ENCODE peak calls at places on chromosomes 12 and 14, in five cellular contexts. G, F, V, Q and X are unnamed samples.

GRCh38 chr12:42090899-42091298 is 53.8 kb downstream of the GXYLT1 start:
- DNase-seq in Q (no peak), V (no peak), G (no peak), F (no peak), X (peak)

GRCh38 chr12:57233357-57234232 is 4.1 kb downstream of the SHMT2 start:
- DNase-seq in Q (no peak), V (no peak), G (no peak), F (no peak), X (no peak)

GRCh38 chr12:93441111-93441616 is 583 bp downstream of the UBE2N start:
- DNase-seq in F (no peak), Q (no peak), G (peak), V (no peak), X (peak)

GRCh38 chr12:93347054-93347786 is 30.5 kb upstream of the NUDT4 start:
- DNase-seq in F (no peak), Q (no peak), V (no peak), G (peak), X (no peak)

GRCh38 chr12:71746983-71747611 is 7.6 kb upstream of the RAB21 start:
- DNase-seq in Q (peak), G (peak), F (no peak), V (no peak), X (peak)

GRCh38 chr14:21428930-21429329 is 27.0 kb downstream of the CHD8 start:
- DNase-seq in F (no peak), V (no peak), Q (no peak), G (no peak), X (no peak)

GRCh38 chr12:117333331-117334000 is 28.0 kb downstream of the NOS1 start:
- DNase-seq in G (peak), Q (no peak), F (no peak), V (no peak), X (no peak)

GRCh38 chr12:57554897-57555296 is 5.1 kb downstream of the KIF5A start:
- DNase-seq in F (no peak), G (no peak), Q (no peak), V (no peak), X (no peak)

GRCh38 chr14:55077155-55077554 is 25.7 kb downstream of the MAPK1IP1L start:
- DNase-seq in V (no peak), Q (peak), G (no peak), F (no peak), X (peak)

GRCh38 chr12:65171870-65172269 is 2.5 kb downstream of the LEMD3 start:
- DNase-seq in G (no peak), Q (no peak), F (no peak), V (no peak), X (no peak)

GRCh38 chr14:35140718-35141581 is 18.6 kb downstream of the PRORP start:
- DNase-seq in F (no peak), V (no peak), Q (no peak), G (peak), X (peak)

GRCh38 chr12:51823875-51824565 is 24.5 kb downstream of the FIGNL2 start:
- DNase-seq in F (no peak), V (no peak), G (peak), Q (peak), X (peak)

GRCh38 chr12:11668611-11669010 is 19.1 kb downstream of the ETV6 start:
- DNase-seq in V (no peak), G (no peak), F (no peak), Q (no peak), X (no peak)

GRCh38 chr14:105200641-105201040 is 19.5 kb upstream of the NUDT14 start:
- DNase-seq in Q (no peak), V (no peak), G (no peak), F (no peak), X (no peak)

GRCh38 chr12:112945515-112945914 is 7.2 kb downstream of the OAS3 start:
- DNase-seq in F (no peak), V (no peak), G (no peak), Q (no peak), X (no peak)

GRCh38 chr14:21090194-21090939 is 8.1 kb downstream of the ZNF219 start:
- DNase-seq in V (no peak), F (no peak), Q (no peak), G (peak), X (peak)

GRCh38 chr12:62403031-62403430 is 63.6 kb upstream of the MON2 start:
- DNase-seq in F (no peak), G (no peak), V (no peak), Q (no peak), X (no peak)

GRCh38 chr14:56160058-56160457 is 41.8 kb downstream of the PELI2 start:
- DNase-seq in G (no peak), F (no peak), Q (no peak), V (no peak), X (no peak)

GRCh38 chr14:34030864-34031263 is 80.0 kb upstream of the EGLN3 start:
- DNase-seq in G (peak), F (no peak), Q (no peak), V (no peak), X (no peak)

GRCh38 chr12:50234347-50234746 is 49.0 kb downstream of the LIMA1 start:
- DNase-seq in F (no peak), V (no peak), Q (peak), G (no peak), X (peak)

GRCh38 chr14:33693237-33693636 is 257.6 kb downstream of the EGLN3 start:
- DNase-seq in V (no peak), Q (no peak), F (no peak), G (no peak), X (no peak)

GRCh38 chr14:100440758-100441203 is 117.6 kb downstream of the SLC25A47 start:
- DNase-seq in Q (no peak), V (no peak), G (peak), F (no peak), X (no peak)

GRCh38 chr14:100441271-100441947 is 118.3 kb downstream of the SLC25A47 start:
- DNase-seq in Q (no peak), F (no peak), V (no peak), G (no peak), X (no peak)

GRCh38 chr14:100439781-100440180 is 116.6 kb downstream of the SLC25A47 start:
- DNase-seq in G (no peak), Q (no peak), F (no peak), V (no peak), X (peak)

GRCh38 chr14:100438678-100439592 is 115.8 kb downstream of the SLC25A47 start:
- DNase-seq in Q (peak), G (no peak), V (no peak), F (peak), X (no peak)

GRCh38 chr14:100440207-100440631 is 117.1 kb downstream of the SLC25A47 start:
- DNase-seq in F (peak), Q (no peak), G (peak), V (no peak), X (peak)
- TF ChIP-seq CTCF in F (peak), Q (peak), G (peak), V (peak), X (peak)

GRCh38 chr14:51019089-51019488 is 74.8 kb upstream of the PYGL start:
- DNase-seq in F (no peak), G (no peak), Q (no peak), V (no peak), X (no peak)

GRCh38 chr14:51020024-51020710 is 74.7 kb downstream of the TRIM9 start:
- DNase-seq in Q (no peak), F (no peak), V (no peak), G (peak), X (no peak)

GRCh38 chr14:51014625-51015024 is 70.3 kb upstream of the PYGL start:
- DNase-seq in Q (no peak), V (no peak), G (no peak), F (no peak), X (no peak)

GRCh38 chr14:51022769-51023168 is 72.1 kb downstream of the TRIM9 start:
- DNase-seq in Q (no peak), F (no peak), V (no peak), G (no peak), X (no peak)

DNA sequence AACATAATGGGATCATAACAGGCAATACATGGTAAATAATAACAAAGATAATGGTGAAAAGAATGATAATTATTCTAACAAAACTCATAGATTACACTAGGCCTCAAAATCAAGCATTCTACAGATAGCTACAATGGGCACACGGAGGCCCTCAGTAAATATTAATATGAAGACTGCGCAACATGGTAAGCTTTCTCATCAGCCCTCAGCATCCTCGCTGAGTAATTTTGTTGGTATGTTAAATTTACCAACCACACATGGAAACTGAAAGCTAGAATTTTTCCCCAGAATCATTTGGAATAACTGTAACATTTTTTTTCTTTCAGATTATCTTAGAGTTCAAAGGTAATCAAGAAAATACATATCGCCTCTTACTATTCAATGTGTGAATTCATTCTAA is 74.2 kb upstream of the PYGL start:
- DNase-seq in V (no peak), G (no peak), F (no peak), Q (no peak), X (no peak)
- TF ChIP-seq REST in V (no peak), G (no peak), F (no peak), Q (no peak), X (no peak)

DNA sequence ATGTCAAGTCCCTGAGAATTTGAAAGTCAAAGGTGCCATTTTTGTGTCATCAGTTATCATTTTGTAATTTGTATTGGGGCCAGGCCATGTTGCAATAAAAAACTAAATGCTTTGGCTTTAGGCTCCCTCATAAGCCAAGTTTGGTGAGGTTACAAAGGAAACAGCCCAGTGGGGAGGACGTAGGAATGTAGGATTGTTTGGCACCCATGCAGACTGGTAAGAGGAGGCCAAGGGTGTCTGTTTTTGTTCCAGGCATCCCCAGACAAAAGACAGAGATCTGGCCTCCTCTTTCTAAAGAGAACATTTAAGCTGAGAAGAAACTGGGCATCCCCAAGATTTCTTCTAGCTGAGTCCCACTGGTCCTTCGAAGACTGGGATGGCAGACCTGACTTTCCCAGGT is 111.7 kb downstream of the SUDS3 start:
- DNase-seq in F (no peak), V (no peak), Q (no peak), G (no peak), X (no peak)
- TF ChIP-seq POLR2AphosphoS5 in F (no peak), V (no peak), Q (no peak), G (no peak), X (no peak)

DNA sequence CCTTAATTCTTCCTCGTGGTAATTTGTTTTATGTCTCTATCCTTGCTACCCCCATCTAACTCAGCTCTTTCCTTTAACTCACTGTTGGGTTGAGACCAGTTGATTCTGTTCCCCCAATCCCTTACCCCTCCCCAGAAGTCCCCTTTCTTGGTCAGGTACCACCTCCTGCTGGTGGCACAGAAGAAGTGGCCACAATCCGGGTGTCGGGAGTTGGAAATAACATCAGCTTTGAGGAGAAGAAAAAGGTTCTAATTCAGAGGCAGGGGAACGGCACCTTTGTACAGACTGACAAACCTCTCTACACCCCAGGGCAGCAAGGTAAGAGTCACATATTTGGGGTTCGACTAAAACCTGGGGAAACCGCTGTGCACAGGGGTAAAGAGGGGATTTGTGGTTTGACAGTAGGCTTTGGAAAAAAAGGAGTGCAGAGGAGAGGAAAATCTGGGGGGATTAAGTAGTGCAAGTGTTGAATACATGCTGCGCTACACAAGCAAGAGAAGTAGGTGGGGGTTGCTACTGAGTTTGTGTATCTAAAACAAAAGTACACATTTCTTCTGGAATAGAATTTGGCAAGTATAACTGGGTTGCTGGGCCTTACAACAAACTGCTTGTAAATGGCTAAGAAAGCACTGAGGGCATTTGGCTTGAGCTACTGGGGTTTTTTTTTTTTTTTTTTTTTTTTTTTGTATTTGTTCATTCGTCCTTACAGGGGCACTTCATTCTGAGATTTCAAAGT is 1.3 kb downstream of the A2ML1 start:
- DNase-seq in V (no peak), F (no peak), G (peak), Q (peak), X (peak)
- TF ChIP-seq CTCF in V (no peak), F (peak), G (peak), Q (peak), X (peak)